ENCODE peak calls at places on chromosomes 16 and 17, in eight cellular contexts. One of them, this sample, is unnamed.

GRCh38 chr17:29037739-29038465 is 5.0 kb upstream of the PIPOX start:
- DNase-seq in frontal cortex: no peak
- DNase-seq in foreskin melanocyte: no peak
- DNase-seq in left ventricle myocardium inferior: no peak
- DNase-seq in HFF-Myc: no peak
- DNase-seq in ovary: no peak
- DNase-seq in Right ventricle myocardium superior: no peak
- DNase-seq in stomach: no peak
- DNase-seq in this sample: no peak

GRCh38 chr17:36661688-36662087 is 60.3 kb downstream of the MRM1 start:
- DNase-seq in frontal cortex: no peak
- DNase-seq in HFF-Myc: no peak
- DNase-seq in left ventricle myocardium inferior: no peak
- DNase-seq in stomach: no peak
- DNase-seq in ovary: no peak
- DNase-seq in Right ventricle myocardium superior: no peak
- DNase-seq in foreskin melanocyte: no peak
- DNase-seq in this sample: no peak

GRCh38 chr16:55392701-55393100 is 68.7 kb downstream of the IRX6 start:
- DNase-seq in ovary: no peak
- DNase-seq in HFF-Myc: no peak
- DNase-seq in Right ventricle myocardium superior: no peak
- DNase-seq in frontal cortex: no peak
- DNase-seq in left ventricle myocardium inferior: no peak
- DNase-seq in stomach: no peak
- DNase-seq in foreskin melanocyte: peak
- DNase-seq in this sample: no peak

GRCh38 chr16:79089735-79090284 is 510.7 kb downstream of the MAF start:
- DNase-seq in ovary: no peak
- DNase-seq in Right ventricle myocardium superior: no peak
- DNase-seq in left ventricle myocardium inferior: no peak
- DNase-seq in HFF-Myc: no peak
- DNase-seq in stomach: no peak
- DNase-seq in foreskin melanocyte: peak
- DNase-seq in frontal cortex: no peak
- DNase-seq in this sample: peak

GRCh38 chr17:36049643-36050042 is 14.4 kb upstream of the CCL18 start:
- DNase-seq in HFF-Myc: no peak
- DNase-seq in frontal cortex: no peak
- DNase-seq in foreskin melanocyte: no peak
- DNase-seq in left ventricle myocardium inferior: no peak
- DNase-seq in Right ventricle myocardium superior: no peak
- DNase-seq in stomach: no peak
- DNase-seq in ovary: no peak
- DNase-seq in this sample: no peak

GRCh38 chr16:57374067-57374534 is 1.8 kb downstream of the CX3CL1 start:
- DNase-seq in HFF-Myc: no peak
- DNase-seq in ovary: no peak
- DNase-seq in stomach: no peak
- DNase-seq in Right ventricle myocardium superior: no peak
- DNase-seq in foreskin melanocyte: no peak
- DNase-seq in frontal cortex: no peak
- DNase-seq in left ventricle myocardium inferior: no peak
- DNase-seq in this sample: no peak

GRCh38 chr17:77438241-77439204 is 297.8 kb downstream of the SEC14L1 start:
- DNase-seq in frontal cortex: no peak
- DNase-seq in ovary: no peak
- DNase-seq in HFF-Myc: no peak
- DNase-seq in Right ventricle myocardium superior: no peak
- DNase-seq in stomach: no peak
- DNase-seq in left ventricle myocardium inferior: no peak
- DNase-seq in foreskin melanocyte: no peak
- DNase-seq in this sample: no peak

GRCh38 chr16:27402964-27403600 is 1.1 kb downstream of the IL21R start:
- DNase-seq in foreskin melanocyte: no peak
- DNase-seq in Right ventricle myocardium superior: no peak
- DNase-seq in left ventricle myocardium inferior: no peak
- DNase-seq in ovary: no peak
- DNase-seq in frontal cortex: no peak
- DNase-seq in HFF-Myc: no peak
- DNase-seq in stomach: no peak
- DNase-seq in this sample: peak

GRCh38 chr16:56684256-56684925 is 2.1 kb downstream of the MT1X start:
- DNase-seq in ovary: no peak
- DNase-seq in HFF-Myc: no peak
- DNase-seq in left ventricle myocardium inferior: no peak
- DNase-seq in foreskin melanocyte: no peak
- DNase-seq in frontal cortex: no peak
- DNase-seq in stomach: no peak
- DNase-seq in Right ventricle myocardium superior: no peak
- DNase-seq in this sample: no peak

GRCh38 chr16:15658149-15658548 is 8.1 kb downstream of the NDE1 start:
- DNase-seq in HFF-Myc: no peak
- DNase-seq in stomach: no peak
- DNase-seq in foreskin melanocyte: no peak
- DNase-seq in frontal cortex: no peak
- DNase-seq in Right ventricle myocardium superior: no peak
- DNase-seq in left ventricle myocardium inferior: no peak
- DNase-seq in ovary: no peak
- DNase-seq in this sample: no peak

GRCh38 chr16:49280861-49281331 is 742 bp downstream of the CBLN1 start:
- DNase-seq in Right ventricle myocardium superior: no peak
- DNase-seq in frontal cortex: no peak
- DNase-seq in left ventricle myocardium inferior: no peak
- DNase-seq in HFF-Myc: no peak
- DNase-seq in ovary: no peak
- DNase-seq in stomach: no peak
- DNase-seq in foreskin melanocyte: no peak
- DNase-seq in this sample: no peak

GRCh38 chr17:51630101-51630671 is 369.8 kb downstream of the UTP18 start:
- DNase-seq in foreskin melanocyte: no peak
- DNase-seq in stomach: no peak
- DNase-seq in HFF-Myc: no peak
- DNase-seq in left ventricle myocardium inferior: no peak
- DNase-seq in Right ventricle myocardium superior: no peak
- DNase-seq in ovary: no peak
- DNase-seq in frontal cortex: no peak
- DNase-seq in this sample: no peak

GRCh38 chr16:11697319-11697718 is 29.1 kb downstream of the SNN start:
- DNase-seq in Right ventricle myocardium superior: no peak
- DNase-seq in stomach: no peak
- DNase-seq in foreskin melanocyte: no peak
- DNase-seq in HFF-Myc: no peak
- DNase-seq in frontal cortex: no peak
- DNase-seq in ovary: no peak
- DNase-seq in left ventricle myocardium inferior: no peak
- DNase-seq in this sample: no peak

GRCh38 chr17:37476431-37477130 is 13.1 kb upstream of the DUSP14 start:
- DNase-seq in HFF-Myc: no peak
- DNase-seq in Right ventricle myocardium superior: no peak
- DNase-seq in ovary: no peak
- DNase-seq in frontal cortex: no peak
- DNase-seq in left ventricle myocardium inferior: peak
- DNase-seq in stomach: no peak
- DNase-seq in foreskin melanocyte: no peak
- DNase-seq in this sample: no peak

GRCh38 chr17:57455063-57455914 is 199.0 kb downstream of the MSI2 start:
- DNase-seq in Right ventricle myocardium superior: no peak
- DNase-seq in ovary: no peak
- DNase-seq in left ventricle myocardium inferior: no peak
- DNase-seq in HFF-Myc: no peak
- DNase-seq in foreskin melanocyte: peak
- DNase-seq in frontal cortex: no peak
- DNase-seq in stomach: no peak
- DNase-seq in this sample: peak

GRCh38 chr16:30667361-30667905 is 9.2 kb downstream of the FBRS start:
- DNase-seq in ovary: no peak
- DNase-seq in foreskin melanocyte: no peak
- DNase-seq in frontal cortex: peak
- DNase-seq in Right ventricle myocardium superior: no peak
- DNase-seq in left ventricle myocardium inferior: no peak
- DNase-seq in HFF-Myc: no peak
- DNase-seq in stomach: no peak
- DNase-seq in this sample: no peak

GRCh38 chr17:2517539-2517938 is 5.9 kb upstream of the METTL16 start:
- DNase-seq in foreskin melanocyte: no peak
- DNase-seq in stomach: no peak
- DNase-seq in Right ventricle myocardium superior: no peak
- DNase-seq in HFF-Myc: no peak
- DNase-seq in frontal cortex: no peak
- DNase-seq in ovary: no peak
- DNase-seq in left ventricle myocardium inferior: no peak
- DNase-seq in this sample: no peak

GRCh38 chr17:37064166-37064565 is 115.4 kb downstream of the AATF start:
- DNase-seq in frontal cortex: no peak
- DNase-seq in foreskin melanocyte: no peak
- DNase-seq in HFF-Myc: no peak
- DNase-seq in left ventricle myocardium inferior: no peak
- DNase-seq in Right ventricle myocardium superior: no peak
- DNase-seq in ovary: no peak
- DNase-seq in stomach: peak
- DNase-seq in this sample: no peak

GRCh38 chr16:11612110-11612981 is 25.6 kb upstream of the LITAF start:
- DNase-seq in Right ventricle myocardium superior: peak
- DNase-seq in ovary: no peak
- DNase-seq in stomach: peak
- DNase-seq in HFF-Myc: no peak
- DNase-seq in frontal cortex: no peak
- DNase-seq in foreskin melanocyte: no peak
- DNase-seq in left ventricle myocardium inferior: peak
- DNase-seq in this sample: no peak

GRCh38 chr17:66135219-66135618 is 56.7 kb downstream of the CEP112 start:
- DNase-seq in frontal cortex: no peak
- DNase-seq in ovary: no peak
- DNase-seq in stomach: no peak
- DNase-seq in left ventricle myocardium inferior: no peak
- DNase-seq in HFF-Myc: no peak
- DNase-seq in foreskin melanocyte: no peak
- DNase-seq in Right ventricle myocardium superior: no peak
- DNase-seq in this sample: no peak

GRCh38 chr17:72393553-72393952 is 272.7 kb downstream of the SOX9 start:
- DNase-seq in left ventricle myocardium inferior: no peak
- DNase-seq in foreskin melanocyte: no peak
- DNase-seq in Right ventricle myocardium superior: no peak
- DNase-seq in ovary: no peak
- DNase-seq in frontal cortex: no peak
- DNase-seq in HFF-Myc: no peak
- DNase-seq in stomach: no peak
- DNase-seq in this sample: no peak